ENCODE peak calls at places on chromosomes 16 and 17, in nine cellular contexts. One of them, this sample, is unnamed.

GRCh38 chr17:35510031-35510430 is 27.4 kb downstream of the SLFN12L start:
- DNase-seq in pancreas: no peak
- DNase-seq in CD4-positive, CD25-positive, alpha-beta regulatory T cell: no peak
- DNase-seq in kidney: no peak
- DNase-seq in fibroblast of pulmonary artery: no peak
- DNase-seq in cardiac fibroblast: no peak
- DNase-seq in small intestine: no peak
- DNase-seq in tibial artery: no peak
- DNase-seq in tibial nerve: no peak
- DNase-seq in this sample: no peak

GRCh38 chr17:68600881-68601564 is at the start of gene FAM20A:
- DNase-seq in tibial nerve: no peak
- DNase-seq in kidney: peak; percentile 86
- DNase-seq in CD4-positive, CD25-positive, alpha-beta regulatory T cell: no peak
- DNase-seq in fibroblast of pulmonary artery: no peak
- DNase-seq in tibial artery: no peak
- DNase-seq in small intestine: no peak
- DNase-seq in pancreas: peak; percentile 56
- DNase-seq in cardiac fibroblast: peak; percentile 43
- DNase-seq in this sample: no peak

GRCh38 chr17:7703584-7704574 is 1.1 kb upstream of the EFNB3 start:
- DNase-seq in small intestine: no peak
- DNase-seq in CD4-positive, CD25-positive, alpha-beta regulatory T cell: no peak
- DNase-seq in cardiac fibroblast: peak; percentile 70
- DNase-seq in tibial artery: no peak
- DNase-seq in kidney: peak; percentile 86
- DNase-seq in tibial nerve: no peak
- DNase-seq in pancreas: peak; percentile 42
- DNase-seq in fibroblast of pulmonary artery: peak; percentile 49
- DNase-seq in this sample: no peak

GRCh38 chr17:29111816-29112499 is 68.2 kb downstream of the MYO18A start:
- DNase-seq in fibroblast of pulmonary artery: peak; percentile 73
- DNase-seq in cardiac fibroblast: peak; percentile 78
- DNase-seq in tibial artery: peak; percentile 76
- DNase-seq in CD4-positive, CD25-positive, alpha-beta regulatory T cell: peak; percentile 38
- DNase-seq in small intestine: peak; percentile 56
- DNase-seq in pancreas: peak; percentile 83
- DNase-seq in kidney: no peak
- DNase-seq in tibial nerve: peak; percentile 43
- DNase-seq in this sample: peak; percentile 49

GRCh38 chr17:71656987-71657858 is 463.6 kb upstream of the SOX9 start:
- DNase-seq in CD4-positive, CD25-positive, alpha-beta regulatory T cell: no peak
- DNase-seq in cardiac fibroblast: no peak
- DNase-seq in kidney: no peak
- DNase-seq in tibial artery: no peak
- DNase-seq in pancreas: no peak
- DNase-seq in tibial nerve: no peak
- DNase-seq in fibroblast of pulmonary artery: no peak
- DNase-seq in small intestine: peak; percentile 42
- DNase-seq in this sample: no peak

GRCh38 chr16:75420987-75421819 is 12.1 kb downstream of the CFDP1 start:
- DNase-seq in pancreas: peak; percentile 54
- DNase-seq in small intestine: peak; percentile 70
- DNase-seq in CD4-positive, CD25-positive, alpha-beta regulatory T cell: no peak
- DNase-seq in cardiac fibroblast: peak; percentile 84
- DNase-seq in tibial artery: peak; percentile 70
- DNase-seq in fibroblast of pulmonary artery: peak; percentile 76
- DNase-seq in kidney: peak; percentile 92
- DNase-seq in tibial nerve: peak; percentile 35
- DNase-seq in this sample: no peak

GRCh38 chr17:15096511-15096910 is 168.6 kb downstream of the PMP22 start:
- DNase-seq in CD4-positive, CD25-positive, alpha-beta regulatory T cell: no peak
- DNase-seq in small intestine: no peak
- DNase-seq in pancreas: no peak
- DNase-seq in cardiac fibroblast: no peak
- DNase-seq in tibial nerve: no peak
- DNase-seq in kidney: no peak
- DNase-seq in tibial artery: no peak
- DNase-seq in fibroblast of pulmonary artery: no peak
- DNase-seq in this sample: no peak

GRCh38 chr16:67030221-67030962 is 1.4 kb downstream of the CBFB start:
- DNase-seq in pancreas: no peak
- DNase-seq in fibroblast of pulmonary artery: no peak
- DNase-seq in tibial nerve: no peak
- DNase-seq in small intestine: no peak
- DNase-seq in CD4-positive, CD25-positive, alpha-beta regulatory T cell: no peak
- DNase-seq in tibial artery: peak; percentile 51
- DNase-seq in kidney: no peak
- DNase-seq in cardiac fibroblast: no peak
- DNase-seq in this sample: no peak

DNA sequence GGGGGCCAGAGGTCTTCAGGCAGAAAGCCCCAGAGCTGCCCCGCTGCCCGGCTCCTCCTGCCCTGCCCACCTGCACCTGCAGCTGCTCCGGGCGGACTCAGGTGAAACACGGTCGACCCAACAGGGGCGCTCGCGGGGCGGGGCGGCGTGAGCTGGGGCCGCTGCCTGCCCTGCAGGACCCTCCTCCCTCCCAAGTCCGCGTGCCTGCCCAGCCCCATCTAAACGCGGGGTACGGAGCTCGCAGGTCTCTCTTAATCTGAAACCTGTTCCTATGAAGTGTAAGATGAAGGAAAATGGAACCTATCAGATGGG is 28.1 kb downstream of the GNPTG start:
- DNase-seq in kidney: no peak
- DNase-seq in tibial artery: no peak
- DNase-seq in fibroblast of pulmonary artery: no peak
- DNase-seq in tibial nerve: no peak
- DNase-seq in pancreas: no peak
- DNase-seq in CD4-positive, CD25-positive, alpha-beta regulatory T cell: no peak
- DNase-seq in small intestine: no peak
- DNase-seq in cardiac fibroblast: no peak
- DNase-seq in this sample: peak; percentile 13
- H3K4me3 ChIP-seq in kidney: no peak overlapping the region
- H3K4me3 ChIP-seq in tibial artery: peak overlapping the region; percentile 53
- H3K4me3 ChIP-seq in fibroblast of pulmonary artery: peak overlapping the region; percentile 24
- H3K4me3 ChIP-seq in tibial nerve: no peak overlapping the region
- H3K4me3 ChIP-seq in pancreas: no peak overlapping the region
- H3K4me3 ChIP-seq in CD4-positive, CD25-positive, alpha-beta regulatory T cell: no peak overlapping the region
- H3K4me3 ChIP-seq in small intestine: peak overlapping the region; percentile 30
- H3K4me3 ChIP-seq in cardiac fibroblast: no peak overlapping the region
- H3K4me3 ChIP-seq in this sample: no peak overlapping the region

GRCh38 chr17:77572065-77572601 is 386.4 kb upstream of the TNRC6C start:
- DNase-seq in CD4-positive, CD25-positive, alpha-beta regulatory T cell: no peak
- DNase-seq in pancreas: no peak
- DNase-seq in tibial artery: peak; percentile 72
- DNase-seq in tibial nerve: no peak
- DNase-seq in kidney: no peak
- DNase-seq in small intestine: no peak
- DNase-seq in fibroblast of pulmonary artery: no peak
- DNase-seq in cardiac fibroblast: no peak
- DNase-seq in this sample: no peak

GRCh38 chr17:77572851-77573250 is 385.7 kb upstream of the TNRC6C start:
- DNase-seq in cardiac fibroblast: no peak
- DNase-seq in pancreas: no peak
- DNase-seq in kidney: no peak
- DNase-seq in small intestine: no peak
- DNase-seq in tibial nerve: no peak
- DNase-seq in tibial artery: peak; percentile 56
- DNase-seq in fibroblast of pulmonary artery: no peak
- DNase-seq in CD4-positive, CD25-positive, alpha-beta regulatory T cell: no peak
- DNase-seq in this sample: no peak

GRCh38 chr17:77570565-77570898 is 388.0 kb upstream of the TNRC6C start:
- DNase-seq in tibial artery: peak; percentile 51
- DNase-seq in cardiac fibroblast: no peak
- DNase-seq in fibroblast of pulmonary artery: no peak
- DNase-seq in CD4-positive, CD25-positive, alpha-beta regulatory T cell: no peak
- DNase-seq in pancreas: no peak
- DNase-seq in kidney: no peak
- DNase-seq in tibial nerve: no peak
- DNase-seq in small intestine: no peak
- DNase-seq in this sample: no peak

GRCh38 chr17:77571141-77571540 is 387.4 kb upstream of the TNRC6C start:
- DNase-seq in small intestine: no peak
- DNase-seq in fibroblast of pulmonary artery: no peak
- DNase-seq in tibial nerve: no peak
- DNase-seq in CD4-positive, CD25-positive, alpha-beta regulatory T cell: no peak
- DNase-seq in tibial artery: peak; percentile 43
- DNase-seq in pancreas: no peak
- DNase-seq in cardiac fibroblast: no peak
- DNase-seq in kidney: no peak
- DNase-seq in this sample: no peak

DNA sequence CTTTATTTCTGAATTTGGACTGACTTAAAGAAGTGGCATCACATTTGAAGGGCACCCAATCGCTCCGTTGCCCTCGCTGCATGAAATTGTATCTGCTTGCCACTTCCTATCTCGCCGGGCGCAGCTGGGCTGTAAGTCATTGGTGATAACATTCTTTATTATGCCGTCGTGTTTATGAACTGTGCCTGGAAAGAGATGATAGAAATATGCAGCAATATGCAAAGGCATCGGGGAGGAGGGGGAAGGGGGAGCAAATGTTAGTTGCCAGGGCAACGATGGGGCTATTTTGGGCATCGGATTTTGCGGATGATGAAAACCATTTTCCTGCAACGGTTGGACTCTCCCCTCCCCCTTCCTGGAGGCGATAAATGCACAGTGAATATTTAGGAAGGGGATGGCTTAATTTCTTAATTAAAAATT is 386.9 kb upstream of the TNRC6C start:
- DNase-seq in tibial artery: peak; percentile 69
- DNase-seq in pancreas: no peak
- DNase-seq in CD4-positive, CD25-positive, alpha-beta regulatory T cell: no peak
- DNase-seq in tibial nerve: no peak
- DNase-seq in small intestine: peak; percentile 34
- DNase-seq in fibroblast of pulmonary artery: peak; percentile 31
- DNase-seq in kidney: no peak
- DNase-seq in cardiac fibroblast: peak; percentile 62
- DNase-seq in this sample: peak; percentile 23
- H3K4me3 ChIP-seq in tibial artery: peak overlapping the region; percentile 32
- H3K4me3 ChIP-seq in pancreas: no peak overlapping the region
- H3K4me3 ChIP-seq in CD4-positive, CD25-positive, alpha-beta regulatory T cell: no peak overlapping the region
- H3K4me3 ChIP-seq in tibial nerve: peak overlapping the region; percentile 24
- H3K4me3 ChIP-seq in small intestine: no peak overlapping the region
- H3K4me3 ChIP-seq in fibroblast of pulmonary artery: no peak overlapping the region
- H3K4me3 ChIP-seq in kidney: peak overlapping the region; percentile 31
- H3K4me3 ChIP-seq in cardiac fibroblast: no peak overlapping the region
- H3K4me3 ChIP-seq in this sample: peak overlapping the region; percentile 34

GRCh38 chr16:17748005-17748719 is 277.4 kb upstream of the XYLT1 start:
- DNase-seq in tibial nerve: no peak
- DNase-seq in pancreas: no peak
- DNase-seq in cardiac fibroblast: no peak
- DNase-seq in fibroblast of pulmonary artery: no peak
- DNase-seq in small intestine: no peak
- DNase-seq in CD4-positive, CD25-positive, alpha-beta regulatory T cell: no peak
- DNase-seq in kidney: no peak
- DNase-seq in tibial artery: no peak
- DNase-seq in this sample: no peak

GRCh38 chr16:17743158-17743557 is 272.4 kb upstream of the XYLT1 start:
- DNase-seq in fibroblast of pulmonary artery: no peak
- DNase-seq in kidney: no peak
- DNase-seq in tibial artery: no peak
- DNase-seq in cardiac fibroblast: no peak
- DNase-seq in pancreas: no peak
- DNase-seq in tibial nerve: no peak
- DNase-seq in small intestine: no peak
- DNase-seq in CD4-positive, CD25-positive, alpha-beta regulatory T cell: no peak
- DNase-seq in this sample: no peak

GRCh38 chr16:17743578-17743977 is 272.8 kb upstream of the XYLT1 start:
- DNase-seq in cardiac fibroblast: no peak
- DNase-seq in kidney: no peak
- DNase-seq in pancreas: no peak
- DNase-seq in tibial artery: no peak
- DNase-seq in fibroblast of pulmonary artery: no peak
- DNase-seq in CD4-positive, CD25-positive, alpha-beta regulatory T cell: no peak
- DNase-seq in tibial nerve: no peak
- DNase-seq in small intestine: no peak
- DNase-seq in this sample: no peak

GRCh38 chr16:17747357-17747756 is 276.6 kb upstream of the XYLT1 start:
- DNase-seq in pancreas: no peak
- DNase-seq in CD4-positive, CD25-positive, alpha-beta regulatory T cell: no peak
- DNase-seq in tibial artery: no peak
- DNase-seq in kidney: no peak
- DNase-seq in cardiac fibroblast: no peak
- DNase-seq in fibroblast of pulmonary artery: no peak
- DNase-seq in tibial nerve: no peak
- DNase-seq in small intestine: no peak
- DNase-seq in this sample: no peak

DNA sequence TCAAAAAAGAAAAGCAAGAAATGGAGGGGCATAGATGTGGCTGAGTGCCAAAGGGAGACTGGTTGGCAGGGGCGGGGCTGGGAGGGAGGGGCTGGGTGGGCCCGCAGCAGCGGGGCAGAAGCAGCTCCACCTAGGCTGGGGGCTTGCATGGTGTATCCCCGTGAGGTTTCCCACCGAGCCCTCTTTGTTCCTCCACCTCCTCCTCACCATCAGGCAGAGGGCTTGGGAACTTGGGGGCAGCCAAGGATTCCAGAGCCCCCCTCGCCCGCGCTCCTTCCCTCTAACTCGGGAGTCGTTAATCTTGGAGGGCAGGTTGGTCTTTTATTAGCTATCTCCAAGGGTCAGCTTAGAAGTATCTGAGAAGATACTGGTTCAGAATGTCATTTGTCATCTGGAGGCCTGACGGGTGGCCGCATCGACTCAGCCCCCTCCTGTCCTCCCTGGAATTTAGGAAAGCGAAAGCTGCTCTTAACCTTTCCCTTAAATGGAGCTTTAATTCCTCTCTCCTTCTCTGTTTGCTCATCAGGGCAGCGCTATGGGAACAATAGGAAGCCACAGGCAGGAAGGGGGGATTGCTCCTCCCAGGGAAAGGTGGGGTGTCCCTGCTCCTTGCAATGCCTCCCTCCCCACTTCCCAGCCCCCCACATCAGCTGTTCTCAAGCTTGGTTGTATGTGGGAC is 274.3 kb upstream of the XYLT1 start:
- DNase-seq in tibial nerve: no peak
- DNase-seq in small intestine: no peak
- DNase-seq in tibial artery: no peak
- DNase-seq in pancreas: no peak
- DNase-seq in CD4-positive, CD25-positive, alpha-beta regulatory T cell: no peak
- DNase-seq in fibroblast of pulmonary artery: no peak
- DNase-seq in kidney: no peak
- DNase-seq in cardiac fibroblast: no peak
- DNase-seq in this sample: no peak
- H3K4me3 ChIP-seq in tibial nerve: no peak overlapping the region
- H3K4me3 ChIP-seq in small intestine: no peak overlapping the region
- H3K4me3 ChIP-seq in tibial artery: peak overlapping the region; percentile 43
- H3K4me3 ChIP-seq in pancreas: no peak overlapping the region
- H3K4me3 ChIP-seq in CD4-positive, CD25-positive, alpha-beta regulatory T cell: no peak overlapping the region
- H3K4me3 ChIP-seq in fibroblast of pulmonary artery: no peak overlapping the region
- H3K4me3 ChIP-seq in kidney: no peak overlapping the region
- H3K4me3 ChIP-seq in cardiac fibroblast: no peak overlapping the region
- H3K4me3 ChIP-seq in this sample: no peak overlapping the region

GRCh38 chr17:50203589-50204345 is 2.3 kb upstream of the COL1A1 start:
- DNase-seq in pancreas: no peak
- DNase-seq in kidney: peak; percentile 60
- DNase-seq in cardiac fibroblast: peak; percentile 89
- DNase-seq in fibroblast of pulmonary artery: peak; percentile 71
- DNase-seq in CD4-positive, CD25-positive, alpha-beta regulatory T cell: no peak
- DNase-seq in small intestine: no peak
- DNase-seq in tibial artery: no peak
- DNase-seq in tibial nerve: no peak
- DNase-seq in this sample: no peak

GRCh38 chr17:50201226-50201854 is at the start of gene COL1A1:
- DNase-seq in tibial nerve: peak; percentile 72
- DNase-seq in CD4-positive, CD25-positive, alpha-beta regulatory T cell: no peak
- DNase-seq in fibroblast of pulmonary artery: peak; percentile 87
- DNase-seq in pancreas: peak; percentile 60
- DNase-seq in small intestine: no peak
- DNase-seq in kidney: peak; percentile 95
- DNase-seq in tibial artery: peak; percentile 94
- DNase-seq in cardiac fibroblast: peak; percentile 94
- DNase-seq in this sample: no peak

GRCh38 chr17:50205111-50205821 is 3.8 kb upstream of the COL1A1 start:
- DNase-seq in pancreas: no peak
- DNase-seq in tibial artery: peak; percentile 77
- DNase-seq in kidney: peak; percentile 83
- DNase-seq in tibial nerve: peak; percentile 9
- DNase-seq in cardiac fibroblast: peak; percentile 63
- DNase-seq in small intestine: no peak
- DNase-seq in fibroblast of pulmonary artery: peak; percentile 66
- DNase-seq in CD4-positive, CD25-positive, alpha-beta regulatory T cell: no peak
- DNase-seq in this sample: no peak

GRCh38 chr17:50204431-50204830 is 3.0 kb upstream of the COL1A1 start:
- DNase-seq in tibial nerve: peak; percentile 1
- DNase-seq in fibroblast of pulmonary artery: no peak
- DNase-seq in small intestine: no peak
- DNase-seq in tibial artery: no peak
- DNase-seq in pancreas: no peak
- DNase-seq in kidney: peak; percentile 17
- DNase-seq in CD4-positive, CD25-positive, alpha-beta regulatory T cell: no peak
- DNase-seq in cardiac fibroblast: no peak
- DNase-seq in this sample: no peak

DNA sequence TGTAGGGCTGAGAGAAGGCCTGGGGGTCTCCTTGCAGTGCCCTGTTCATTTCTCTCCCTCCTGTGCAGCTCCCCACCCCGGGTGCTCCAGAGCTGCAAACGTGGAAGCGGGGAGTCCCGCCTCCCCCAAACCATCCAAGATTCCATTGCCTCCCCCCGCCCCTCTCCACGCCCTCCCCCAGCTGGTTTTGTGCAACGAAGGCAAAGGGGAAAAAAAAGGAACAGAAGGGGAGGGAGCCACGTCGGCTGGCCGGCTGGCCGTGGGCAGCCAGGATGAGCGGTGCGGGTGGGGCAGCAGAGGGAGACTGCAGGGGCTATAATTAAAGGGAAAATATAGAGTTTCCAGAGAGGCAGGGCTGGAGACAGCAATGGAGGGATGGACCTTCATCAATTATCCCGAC is 1.7 kb upstream of the COL1A1 start:
- DNase-seq in cardiac fibroblast: peak; percentile 63
- DNase-seq in tibial nerve: no peak
- DNase-seq in tibial artery: no peak
- DNase-seq in pancreas: no peak
- DNase-seq in small intestine: no peak
- DNase-seq in CD4-positive, CD25-positive, alpha-beta regulatory T cell: no peak
- DNase-seq in kidney: peak; percentile 57
- DNase-seq in fibroblast of pulmonary artery: peak; percentile 23
- DNase-seq in this sample: no peak
- H3K4me3 ChIP-seq in cardiac fibroblast: no peak overlapping the region
- H3K4me3 ChIP-seq in tibial nerve: no peak overlapping the region
- H3K4me3 ChIP-seq in tibial artery: no peak overlapping the region
- H3K4me3 ChIP-seq in pancreas: no peak overlapping the region
- H3K4me3 ChIP-seq in small intestine: no peak overlapping the region
- H3K4me3 ChIP-seq in CD4-positive, CD25-positive, alpha-beta regulatory T cell: no peak overlapping the region
- H3K4me3 ChIP-seq in kidney: no peak overlapping the region
- H3K4me3 ChIP-seq in fibroblast of pulmonary artery: no peak overlapping the region
- H3K4me3 ChIP-seq in this sample: no peak overlapping the region

This sample was measured in CD8-positive, alpha-beta memory T cell.